ENCODE peak calls at places on chromosomes 4 and X, in seven cellular contexts. X is ovary, O is tibial nerve, T is IMR-90, B is A549, Y is adrenal gland, S is prostate gland. V is an unnamed sample.

GRCh38 chrX:24506082-24506481 is 41.0 kb downstream of the PDK3 start:
- DNase-seq in X (no peak), O (no peak), T (peak; percentile 44), B (peak; percentile 25), Y (no peak), S (no peak), V (no peak)

GRCh38 chr4:40377462-40378385 is 42.6 kb downstream of the CHRNA9 start:
- DNase-seq in X (no peak), O (no peak), T (peak; percentile 27), B (peak; percentile 22), Y (no peak), S (no peak), V (peak; percentile 50)

GRCh38 chr4:16860506-16860905 is 37.9 kb downstream of the LDB2 start:
- DNase-seq in X (no peak), O (no peak), T (peak; percentile 98), B (no peak), Y (no peak), S (no peak), V (no peak)

GRCh38 chr4:44985152-44985551 is 258.8 kb upstream of the GNPDA2 start:
- DNase-seq in X (no peak), O (no peak), T (no peak), B (no peak), Y (no peak), S (no peak), V (no peak)

GRCh38 chr4:38673109-38673978 is 9.3 kb downstream of the KLF3 start:
- DNase-seq in X (peak; percentile 76), O (no peak), T (no peak), B (peak; percentile 69), Y (no peak), S (peak; percentile 72), V (peak; percentile 86)

GRCh38 chrX:44104699-44105098 is 131.5 kb upstream of the NDP start:
- DNase-seq in X (no peak), O (no peak), T (no peak), B (no peak), Y (no peak), S (no peak), V (no peak)

GRCh38 chrX:12554206-12554605 is 237.0 kb upstream of the PRPS2 start:
- DNase-seq in X (no peak), O (no peak), T (no peak), B (no peak), Y (no peak), S (no peak), V (no peak)

GRCh38 chrX:31071725-31072124 is at the start of gene FTHL17:
- DNase-seq in X (no peak), O (no peak), T (no peak), B (no peak), Y (no peak), S (no peak), V (no peak)

GRCh38 chr4:80266267-80266901 is at the start of gene FGF5:
- DNase-seq in X (peak; percentile 33), O (no peak), T (peak; percentile 94), B (no peak), Y (no peak), S (peak; percentile 12), V (peak; percentile 49)

GRCh38 chr4:2792711-2793577 is at the start of gene SH3BP2:
- DNase-seq in X (peak; percentile 81), O (peak; percentile 73), T (peak; percentile 49), B (peak; percentile 56), Y (peak; percentile 82), S (no peak), V (peak; percentile 75)
- TF ChIP-seq POLR2A in X (no peak), O (no peak), T (no peak), B (no peak), Y (peak; percentile 39), S (peak; percentile 46), V (peak; percentile 41)

GRCh38 chrX:57573754-57574153 is 18.1 kb upstream of the ZXDB start:
- DNase-seq in X (no peak), O (no peak), T (peak; percentile 17), B (no peak), Y (no peak), S (no peak), V (no peak)
- TF ChIP-seq CTCF in X (no peak), O (peak; percentile 24), T (peak; percentile 54), B (peak; percentile 44), Y (no peak), S (no peak), V (no peak)

GRCh38 chr4:25233737-25234389 is at the start of gene PI4K2B:
- DNase-seq in X (peak; percentile 89), O (peak; percentile 72), T (peak; percentile 57), B (peak; percentile 88), Y (peak; percentile 92), S (peak; percentile 90), V (peak; percentile 96)
- TF ChIP-seq POLR2A in X (peak; percentile 75), O (peak; percentile 72), T (peak; percentile 38), B (peak; percentile 68), Y (peak; percentile 87), S (peak; percentile 91), V (peak; percentile 92)

DNA sequence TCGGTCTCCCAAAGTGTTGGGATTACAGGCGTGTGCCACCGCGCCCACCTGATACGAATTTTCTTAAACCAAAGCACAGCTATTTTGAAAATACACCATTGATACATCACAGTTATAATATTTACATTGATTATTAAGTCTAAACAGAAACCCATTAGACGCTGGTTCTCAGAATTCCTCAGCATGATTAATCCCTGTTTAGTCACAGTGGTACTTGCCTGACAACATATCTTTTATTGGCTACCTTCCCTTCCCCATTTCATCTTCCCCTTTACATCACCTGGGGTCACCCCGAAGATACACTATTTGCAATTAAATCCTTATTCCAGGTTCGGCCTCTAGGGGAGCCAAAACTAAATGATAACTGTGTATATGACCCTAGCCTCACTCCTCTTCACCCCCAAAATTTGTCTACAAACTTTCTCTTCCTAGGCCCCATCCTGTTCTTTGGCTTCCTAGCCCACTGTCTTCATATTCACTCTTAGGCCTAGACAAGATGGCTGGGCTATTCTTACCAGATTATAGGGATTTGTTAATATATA is 36.8 kb upstream of the IL1RAPL1 start:
- DNase-seq in X (no peak), O (no peak), T (no peak), B (no peak), Y (no peak), S (no peak), V (no peak)
- TF ChIP-seq CTCF in X (no peak), O (no peak), T (no peak), B (no peak), Y (no peak), S (no peak), V (no peak)

GRCh38 chrX:17860811-17861495 is at the start of gene RAI2:
- DNase-seq in X (peak; percentile 64), O (no peak), T (no peak), B (no peak), Y (peak; percentile 45), S (peak; percentile 20), V (peak; percentile 17)
- TF ChIP-seq POLR2A in X (peak; percentile 38), O (no peak), T (no peak), B (no peak), Y (no peak), S (no peak), V (no peak)

GRCh38 chr4:121876976-121877773 is 6.9 kb upstream of the BBS7 start:
- DNase-seq in X (no peak), O (no peak), T (peak; percentile 13), B (no peak), Y (no peak), S (no peak), V (no peak)
- TF ChIP-seq CTCF in X (no peak), O (no peak), T (no peak), B (no peak), Y (no peak), S (no peak), V (no peak)

GRCh38 chrX:46444011-46444410 is 101.2 kb downstream of the ZNF674 start:
- DNase-seq in X (no peak), O (no peak), T (peak; percentile 89), B (peak; percentile 34), Y (peak; percentile 26), S (no peak), V (no peak)

GRCh38 chrX:46447384-46447783 is 97.8 kb downstream of the ZNF674 start:
- DNase-seq in X (no peak), O (no peak), T (peak; percentile 8), B (no peak), Y (no peak), S (no peak), V (no peak)

DNA sequence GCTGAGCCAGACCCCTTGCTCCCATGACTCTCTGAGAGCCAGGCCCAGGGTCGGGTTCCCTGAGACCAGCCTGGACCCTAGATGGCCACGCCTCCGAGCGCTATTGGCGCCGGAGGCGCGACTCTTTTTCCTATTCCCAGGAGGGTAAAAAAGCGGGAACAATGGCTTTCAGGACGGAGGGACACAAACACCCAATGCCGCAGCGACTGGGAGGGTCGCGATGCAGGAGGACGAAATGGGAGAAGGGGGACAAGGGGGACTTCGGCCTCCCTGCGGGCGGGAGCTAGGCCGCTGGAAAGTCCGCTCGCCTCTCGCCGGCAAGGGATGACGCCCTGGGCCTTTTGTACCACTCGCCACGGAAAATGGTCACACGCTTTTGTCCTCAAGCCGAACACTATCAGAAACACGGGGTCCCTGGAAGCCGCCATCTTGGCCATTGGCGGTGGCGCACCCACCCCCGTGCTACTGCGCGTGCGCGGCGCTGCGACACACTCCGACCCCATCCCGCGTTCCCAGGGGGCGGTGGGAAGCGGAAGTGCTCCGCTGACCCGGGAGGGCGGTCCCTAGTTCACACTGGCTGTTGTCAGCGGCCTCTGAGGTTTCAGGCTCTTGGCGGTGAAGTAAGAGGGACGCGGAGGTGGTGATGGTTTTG is 98.4 kb downstream of the ZNF674 start:
- DNase-seq in X (peak; percentile 88), O (peak; percentile 62), T (peak; percentile 69), B (peak; percentile 88), Y (peak; percentile 86), S (peak; percentile 46), V (peak; percentile 78)
- TF ChIP-seq POLR2A in X (peak; percentile 70), O (peak; percentile 18), T (peak; percentile 44), B (peak; percentile 62), Y (peak; percentile 53), S (peak; percentile 24), V (peak; percentile 38)

GRCh38 chrX:48761674-48762471 is at the start of gene GLOD5:
- DNase-seq in X (no peak), O (no peak), T (no peak), B (peak; percentile 39), Y (peak; percentile 24), S (peak; percentile 59), V (no peak)
- TF ChIP-seq CTCF in X (no peak), O (no peak), T (peak; percentile 30), B (peak; percentile 31), Y (no peak), S (peak; percentile 63), V (peak; percentile 58)

DNA sequence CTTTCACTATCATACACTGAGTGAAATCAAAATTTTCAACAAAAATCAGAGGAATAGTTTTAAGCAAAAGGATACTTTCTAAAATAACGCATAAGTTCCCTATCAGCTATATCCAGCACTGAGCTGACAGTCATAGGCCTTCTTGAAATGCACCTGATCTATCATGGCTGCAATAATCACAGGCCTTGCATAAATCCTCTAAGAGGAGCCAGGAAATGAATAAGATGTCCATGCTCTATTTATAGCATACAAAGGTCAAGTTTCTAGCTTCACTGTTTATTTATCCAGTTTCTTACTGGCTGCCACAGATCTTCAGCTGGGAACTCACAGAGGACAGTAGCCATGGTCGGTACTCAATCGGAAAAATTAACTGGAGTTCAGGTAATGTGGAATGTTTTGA is 235.9 kb upstream of the DMD start:
- DNase-seq in X (no peak), O (no peak), T (peak; percentile 0), B (no peak), Y (no peak), S (no peak), V (no peak)
- TF ChIP-seq POLR2A in X (no peak), O (no peak), T (no peak), B (no peak), Y (no peak), S (no peak), V (no peak)

V was measured in Peyer's patch.